ENCODE peak calls at places on chromosome 20, in four cellular contexts. D is fibroblast of the aortic adventitia, P is astrocyte of the spinal cord, V is A549. O is an unnamed sample.

GRCh38 chr20:63061701-63062100 is 54.9 kb upstream of the BHLHE23 start:
- DNase-seq in V (no peak), D (no peak), P (no peak), O (no peak)

GRCh38 chr20:42063176-42063575 is 445.0 kb upstream of the CHD6 start:
- DNase-seq in P (no peak), V (no peak), D (no peak), O (no peak)

GRCh38 chr20:61533231-61533631 is 281.2 kb downstream of the CDH4 start:
- DNase-seq in V (no peak), D (no peak), P (no peak), O (no peak)

GRCh38 chr20:25308671-25309394 is 60.9 kb downstream of the PYGB start:
- DNase-seq in P (peak), V (peak), D (no peak), O (no peak)

GRCh38 chr20:37945034-37945660 is 42.2 kb downstream of the VSTM2L start:
- DNase-seq in V (no peak), P (no peak), D (no peak), O (no peak)

GRCh38 chr20:47502271-47502730 is 614 bp downstream of the NCOA3 start:
- DNase-seq in V (no peak), P (peak), D (peak), O (no peak)

GRCh38 chr20:35006009-35006408 is 50.3 kb downstream of the MYH7B start:
- DNase-seq in V (no peak), D (no peak), P (no peak), O (no peak)

GRCh38 chr20:48309293-48309692 is 518.5 kb downstream of the PREX1 start:
- DNase-seq in P (no peak), D (no peak), V (no peak), O (no peak)

GRCh38 chr20:35277531-35278395 is at the start of gene MMP24OS:
- DNase-seq in P (peak), V (peak), D (peak), O (peak)

GRCh38 chr20:41533537-41534136 is 84.5 kb downstream of the CHD6 start:
- DNase-seq in P (no peak), D (no peak), V (no peak), O (no peak)

GRCh38 chr20:23446505-23446904 is 6.2 kb downstream of the CST11 start:
- DNase-seq in V (peak), D (peak), P (peak), O (no peak)

GRCh38 chr20:41171736-41172295 is 34.5 kb downstream of the PLCG1 start:
- DNase-seq in P (no peak), V (no peak), D (no peak), O (no peak)

GRCh38 chr20:32621071-32621913 is 36.2 kb upstream of the NOL4L start:
- DNase-seq in D (no peak), V (no peak), P (no peak), O (no peak)

GRCh38 chr20:48962976-48963730 is 41.6 kb downstream of the ARFGEF2 start:
- DNase-seq in P (no peak), V (no peak), D (no peak), O (no peak)

GRCh38 chr20:57396638-57397003 is 5.4 kb downstream of the RBM38 start:
- DNase-seq in P (no peak), D (no peak), V (no peak), O (no peak)

GRCh38 chr20:42857446-42857845 is 332.3 kb downstream of the PTPRT start:
- DNase-seq in V (no peak), D (no peak), P (no peak), O (no peak)

GRCh38 chr20:34622821-34623451 is 54.0 kb downstream of the PIGU start:
- DNase-seq in D (no peak), P (no peak), V (no peak), O (no peak)

GRCh38 chr20:16607364-16608264 is 34.4 kb upstream of the KIF16B start:
- DNase-seq in V (no peak), D (no peak), P (no peak), O (no peak)

GRCh38 chr20:6026051-6026450 is 27.8 kb downstream of the LRRN4 start:
- DNase-seq in D (no peak), P (no peak), V (no peak), O (no peak)

GRCh38 chr20:50029083-50029696 is 46.4 kb downstream of the SNAI1 start:
- DNase-seq in P (no peak), V (no peak), D (no peak), O (no peak)

GRCh38 chr20:21241400-21241799 is 61.7 kb upstream of the XRN2 start:
- DNase-seq in P (no peak), D (no peak), V (no peak), O (no peak)

GRCh38 chr20:271069-271468 is 13.5 kb downstream of the DEFB132 start:
- DNase-seq in V (no peak), D (no peak), P (no peak), O (no peak)

GRCh38 chr20:16028923-16029322 is 544.3 kb downstream of the KIF16B start:
- DNase-seq in V (no peak), D (no peak), P (no peak), O (no peak)

GRCh38 chr20:18057106-18057993 is at the start of gene OVOL2:
- DNase-seq in V (peak), P (no peak), D (no peak), O (no peak)

GRCh38 chr20:52493177-52493711 is 301.7 kb upstream of the ZFP64 start:
- DNase-seq in D (peak), P (peak), V (no peak), O (no peak)

GRCh38 chr20:61117725-61118124 is 134.3 kb upstream of the CDH4 start:
- DNase-seq in V (peak), P (peak), D (peak), O (no peak)

DNA sequence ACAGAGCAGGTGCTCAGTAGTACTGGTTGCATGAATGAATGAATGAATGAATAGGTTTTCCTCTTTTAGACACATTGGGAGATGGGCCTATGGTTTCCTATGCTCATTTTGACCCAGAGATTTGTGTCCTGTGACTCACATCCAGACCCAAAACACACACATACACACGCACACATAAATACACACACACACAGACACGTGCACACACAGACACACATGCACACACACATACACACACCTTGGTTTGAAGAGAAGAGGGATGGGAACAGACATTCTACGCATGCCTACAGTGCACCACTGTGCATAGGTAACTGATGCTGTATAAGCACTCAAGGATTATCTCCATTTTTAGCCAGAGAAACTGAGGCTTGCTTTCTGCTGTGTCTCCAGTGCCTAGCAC is 4.1 kb downstream of the JPH2 start:
- DNase-seq in V (no peak), P (no peak), D (no peak), O (no peak)
- H3K4me3 ChIP-seq in V (no peak), P (no peak), D (no peak), O (no peak)

GRCh38 chr20:58852559-58853271 is at the start of gene GNAS:
- DNase-seq in D (peak), P (peak), V (peak), O (peak)

GRCh38 chr20:58851969-58852458 is 502 bp upstream of the GNAS start:
- DNase-seq in P (no peak), D (no peak), V (no peak), O (no peak)

GRCh38 chr20:58851221-58851968 is 693 bp upstream of the GNAS-AS1 start:
- DNase-seq in P (no peak), V (no peak), D (no peak), O (no peak)

GRCh38 chr20:58853466-58853865 is 950 bp downstream of the GNAS start:
- DNase-seq in P (no peak), V (no peak), D (no peak), O (no peak)

DNA sequence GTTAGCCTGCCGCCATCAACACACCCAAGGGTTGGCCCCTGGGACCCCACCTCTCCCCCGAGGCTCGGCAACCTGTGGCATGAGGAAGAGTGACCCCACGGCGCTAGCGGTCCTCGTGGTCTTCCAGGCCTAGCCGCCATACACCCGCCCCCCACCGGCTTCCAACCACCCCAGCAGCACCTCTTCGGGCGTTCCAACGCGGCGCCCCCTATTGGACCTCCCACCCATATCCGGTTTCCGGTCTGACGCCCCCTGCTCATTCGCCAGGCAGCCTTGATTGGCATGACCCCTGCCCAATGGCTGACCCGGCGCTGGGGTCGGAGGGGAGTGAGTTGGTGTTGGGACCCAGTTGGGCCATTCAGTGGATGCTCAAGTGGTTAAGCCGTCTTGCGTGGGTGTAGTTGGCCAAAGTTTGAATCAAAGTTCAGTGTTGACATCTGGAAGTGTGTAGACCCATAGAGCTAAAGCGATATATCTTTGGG is at the start of gene GNAS-AS1:
- DNase-seq in V (no peak), P (peak), D (peak), O (peak)
- H3K4me3 ChIP-seq in V (no peak), P (peak), D (peak), O (peak)

DNA sequence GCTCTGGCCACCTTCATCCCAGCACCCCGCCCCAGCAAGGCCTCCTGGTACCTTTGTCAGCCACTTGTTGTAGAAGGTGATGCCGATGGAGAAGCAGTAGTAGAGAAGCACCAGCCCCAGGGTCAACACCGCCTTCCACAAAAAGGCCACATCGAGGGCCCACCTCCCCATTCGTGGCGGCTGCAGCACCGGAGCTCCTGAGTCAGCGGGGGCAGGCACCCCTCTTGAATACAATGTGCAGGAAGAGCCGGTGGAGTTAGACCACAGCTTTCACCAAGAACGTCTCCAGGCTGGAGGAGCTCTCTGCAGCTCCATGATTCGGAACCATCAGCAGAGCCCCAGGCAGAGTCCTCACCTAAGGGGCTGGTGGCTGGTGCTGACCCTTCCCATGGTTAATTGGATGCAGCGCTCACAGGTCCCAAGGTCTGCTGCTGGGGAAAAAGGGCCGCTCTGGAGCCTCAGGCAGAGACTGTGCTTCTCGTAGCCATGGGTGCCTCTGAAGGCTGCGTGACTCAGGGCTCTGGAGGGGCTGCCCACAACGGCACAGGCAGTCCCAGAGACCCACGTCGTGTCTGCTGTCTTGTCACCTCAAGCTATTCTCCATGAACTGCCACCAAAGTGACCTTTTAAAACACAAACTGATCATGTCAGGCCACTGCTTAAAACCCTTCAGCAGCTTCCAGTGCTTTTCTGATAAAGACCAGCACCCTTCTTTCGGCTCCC is 47.9 kb downstream of the ELMO2 start:
- DNase-seq in D (no peak), V (no peak), P (no peak), O (no peak)
- H3K4me3 ChIP-seq in D (no peak), V (no peak), P (no peak), O (no peak)

DNA sequence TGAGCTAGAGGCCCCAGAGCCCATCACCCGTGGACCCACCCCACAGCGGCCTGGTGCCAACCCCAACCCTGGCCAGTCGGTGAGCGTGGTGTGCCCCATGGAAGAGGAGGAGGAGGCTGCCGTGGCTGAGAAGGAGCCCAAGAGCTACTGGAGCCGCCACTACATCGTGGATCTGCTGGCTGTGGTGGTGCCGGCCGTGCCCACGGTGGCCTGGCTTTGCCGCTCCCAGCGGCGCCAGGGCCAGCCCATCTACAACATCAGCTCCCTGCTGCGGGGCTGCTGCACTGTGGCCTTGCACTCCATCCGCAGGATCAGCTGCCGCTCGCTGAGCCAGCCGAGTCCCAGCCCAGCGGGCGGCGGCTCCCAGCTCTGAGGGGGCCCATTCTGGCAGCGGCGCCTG is 23.3 kb downstream of the SDCBP2 start:
- DNase-seq in D (no peak), V (no peak), P (no peak), O (no peak)
- H3K4me3 ChIP-seq in D (no peak), V (no peak), P (no peak), O (no peak)